ENCODE peak calls at places on chromosome 1, in five cellular contexts. One of them, this sample, is unnamed. For H3K36me3, the result is how much of the 10 kb centered on the place peaks cover.

GRCh38 chr1:217332426-217333065 is 298.3 kb downstream of the GPATCH2 start:
- ATAC-seq in pancreas: no peak
- ATAC-seq in thoracic aorta: peak
- ATAC-seq in CD4-positive, CD25-positive, alpha-beta regulatory T cell: no peak
- ATAC-seq in body of pancreas: no peak
- ATAC-seq in this sample: peak

GRCh38 chr1:198716051-198716450 is 77.2 kb downstream of the PTPRC start:
- ATAC-seq in pancreas: no peak
- ATAC-seq in thoracic aorta: no peak
- ATAC-seq in CD4-positive, CD25-positive, alpha-beta regulatory T cell: no peak
- ATAC-seq in body of pancreas: no peak
- ATAC-seq in this sample: no peak

GRCh38 chr1:10555635-10556429 is 81.1 kb downstream of the PEX14 start:
- ATAC-seq in pancreas: no peak
- ATAC-seq in thoracic aorta: no peak
- ATAC-seq in CD4-positive, CD25-positive, alpha-beta regulatory T cell: no peak
- ATAC-seq in body of pancreas: peak
- ATAC-seq in this sample: no peak

GRCh38 chr1:149979972-149980548 is 30.5 kb downstream of the OTUD7B start:
- ATAC-seq in pancreas: no peak
- ATAC-seq in thoracic aorta: no peak
- ATAC-seq in CD4-positive, CD25-positive, alpha-beta regulatory T cell: no peak
- ATAC-seq in body of pancreas: no peak
- ATAC-seq in this sample: no peak

GRCh38 chr1:170770254-170770653 is 106.3 kb downstream of the PRRX1 start:
- ATAC-seq in pancreas: no peak
- ATAC-seq in thoracic aorta: no peak
- ATAC-seq in CD4-positive, CD25-positive, alpha-beta regulatory T cell: no peak
- ATAC-seq in body of pancreas: no peak
- ATAC-seq in this sample: no peak

GRCh38 chr1:156138366-156138969 is 14.9 kb upstream of the SEMA4A start:
- ATAC-seq in pancreas: no peak
- ATAC-seq in thoracic aorta: no peak
- ATAC-seq in CD4-positive, CD25-positive, alpha-beta regulatory T cell: no peak
- ATAC-seq in body of pancreas: no peak
- ATAC-seq in this sample: no peak

GRCh38 chr1:15736035-15736665 is at the start of gene SLC25A34:
- ATAC-seq in pancreas: peak
- ATAC-seq in thoracic aorta: no peak
- ATAC-seq in CD4-positive, CD25-positive, alpha-beta regulatory T cell: no peak
- ATAC-seq in body of pancreas: peak
- ATAC-seq in this sample: peak

GRCh38 chr1:110355321-110355720 is 16.1 kb downstream of the RBM15 start:
- ATAC-seq in pancreas: no peak
- ATAC-seq in thoracic aorta: no peak
- ATAC-seq in CD4-positive, CD25-positive, alpha-beta regulatory T cell: no peak
- ATAC-seq in body of pancreas: no peak
- ATAC-seq in this sample: no peak

GRCh38 chr1:24940231-24940630 is 10.2 kb upstream of the RUNX3 start:
- ATAC-seq in pancreas: no peak
- ATAC-seq in thoracic aorta: no peak
- ATAC-seq in CD4-positive, CD25-positive, alpha-beta regulatory T cell: no peak
- ATAC-seq in body of pancreas: no peak
- ATAC-seq in this sample: no peak

GRCh38 chr1:110774398-110774797 is 98.5 kb upstream of the CD53 start:
- ATAC-seq in pancreas: no peak
- ATAC-seq in thoracic aorta: no peak
- ATAC-seq in CD4-positive, CD25-positive, alpha-beta regulatory T cell: no peak
- ATAC-seq in body of pancreas: no peak
- ATAC-seq in this sample: no peak

GRCh38 chr1:247241687-247242086 is 14.2 kb upstream of the VN1R5 start:
- ATAC-seq in pancreas: no peak
- ATAC-seq in thoracic aorta: no peak
- ATAC-seq in CD4-positive, CD25-positive, alpha-beta regulatory T cell: no peak
- ATAC-seq in body of pancreas: no peak
- ATAC-seq in this sample: no peak

GRCh38 chr1:236724049-236724448 is 37.8 kb downstream of the ACTN2 start:
- ATAC-seq in pancreas: no peak
- ATAC-seq in thoracic aorta: no peak
- ATAC-seq in CD4-positive, CD25-positive, alpha-beta regulatory T cell: no peak
- ATAC-seq in body of pancreas: no peak
- ATAC-seq in this sample: no peak

GRCh38 chr1:67793562-67793961 is 39.7 kb downstream of the GNG12 start:
- ATAC-seq in pancreas: no peak
- ATAC-seq in thoracic aorta: no peak
- ATAC-seq in CD4-positive, CD25-positive, alpha-beta regulatory T cell: no peak
- ATAC-seq in body of pancreas: no peak
- ATAC-seq in this sample: no peak

GRCh38 chr1:75727571-75727970 is 3.1 kb downstream of the ACADM start:
- ATAC-seq in pancreas: no peak
- ATAC-seq in thoracic aorta: no peak
- ATAC-seq in CD4-positive, CD25-positive, alpha-beta regulatory T cell: no peak
- ATAC-seq in body of pancreas: no peak
- ATAC-seq in this sample: no peak
- H3K4me3 ChIP-seq in pancreas: no peak
- H3K4me3 ChIP-seq in thoracic aorta: no peak
- H3K4me3 ChIP-seq in CD4-positive, CD25-positive, alpha-beta regulatory T cell: no peak
- H3K4me3 ChIP-seq in body of pancreas: no peak
- H3K4me3 ChIP-seq in this sample: no peak

GRCh38 chr1:8720347-8720746 is 97.1 kb downstream of the RERE start:
- ATAC-seq in pancreas: no peak
- ATAC-seq in thoracic aorta: no peak
- ATAC-seq in CD4-positive, CD25-positive, alpha-beta regulatory T cell: no peak
- ATAC-seq in body of pancreas: no peak
- ATAC-seq in this sample: no peak

GRCh38 chr1:8718878-8719361 is 98.5 kb downstream of the RERE start:
- ATAC-seq in pancreas: no peak
- ATAC-seq in thoracic aorta: no peak
- ATAC-seq in CD4-positive, CD25-positive, alpha-beta regulatory T cell: no peak
- ATAC-seq in body of pancreas: no peak
- ATAC-seq in this sample: no peak

GRCh38 chr1:8727809-8728213 is 89.6 kb downstream of the RERE start:
- ATAC-seq in pancreas: no peak
- ATAC-seq in thoracic aorta: no peak
- ATAC-seq in CD4-positive, CD25-positive, alpha-beta regulatory T cell: no peak
- ATAC-seq in body of pancreas: no peak
- ATAC-seq in this sample: no peak

GRCh38 chr1:8721681-8722324 is 95.6 kb downstream of the RERE start:
- ATAC-seq in pancreas: no peak
- ATAC-seq in thoracic aorta: no peak
- ATAC-seq in CD4-positive, CD25-positive, alpha-beta regulatory T cell: no peak
- ATAC-seq in body of pancreas: no peak
- ATAC-seq in this sample: no peak

DNA sequence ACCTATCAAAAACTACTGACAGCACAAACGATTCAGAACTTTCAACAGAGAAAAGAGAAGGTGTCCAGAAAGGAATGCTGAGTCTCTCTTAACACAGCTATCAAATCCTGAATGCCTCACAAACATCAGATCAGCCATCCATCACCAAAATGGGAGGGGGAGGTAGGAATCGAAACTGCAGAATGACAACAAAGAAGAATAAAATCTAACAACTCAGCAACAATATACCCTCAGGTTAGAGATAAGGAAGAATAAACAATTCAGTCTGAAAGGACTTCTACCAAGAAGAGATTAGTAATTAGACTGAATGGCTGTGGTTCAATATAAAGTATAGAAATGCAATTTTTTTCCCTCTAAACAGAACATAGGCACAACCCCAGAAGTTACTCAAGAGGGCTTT is 94.4 kb downstream of the RERE start:
- ATAC-seq in pancreas: peak
- ATAC-seq in thoracic aorta: no peak
- ATAC-seq in CD4-positive, CD25-positive, alpha-beta regulatory T cell: no peak
- ATAC-seq in body of pancreas: no peak
- ATAC-seq in this sample: no peak
- H3K27ac ChIP-seq in pancreas: no peak
- H3K27ac ChIP-seq in thoracic aorta: no peak
- H3K27ac ChIP-seq in CD4-positive, CD25-positive, alpha-beta regulatory T cell: no peak
- H3K27ac ChIP-seq in body of pancreas: no peak
- H3K27ac ChIP-seq in this sample: no peak

GRCh38 chr1:225873281-225873850 is 8.8 kb downstream of the TMEM63A start:
- ATAC-seq in pancreas: no peak
- ATAC-seq in thoracic aorta: no peak
- ATAC-seq in CD4-positive, CD25-positive, alpha-beta regulatory T cell: no peak
- ATAC-seq in body of pancreas: no peak
- ATAC-seq in this sample: no peak

GRCh38 chr1:225870883-225871282 is 11.3 kb downstream of the TMEM63A start:
- ATAC-seq in pancreas: no peak
- ATAC-seq in thoracic aorta: no peak
- ATAC-seq in CD4-positive, CD25-positive, alpha-beta regulatory T cell: no peak
- ATAC-seq in body of pancreas: no peak
- ATAC-seq in this sample: no peak

GRCh38 chr1:225874431-225874830 is 7.7 kb downstream of the TMEM63A start:
- ATAC-seq in pancreas: no peak
- ATAC-seq in thoracic aorta: no peak
- ATAC-seq in CD4-positive, CD25-positive, alpha-beta regulatory T cell: no peak
- ATAC-seq in body of pancreas: no peak
- ATAC-seq in this sample: no peak

GRCh38 chr1:225871374-225872074 is 10.7 kb downstream of the TMEM63A start:
- ATAC-seq in pancreas: peak
- ATAC-seq in thoracic aorta: no peak
- ATAC-seq in CD4-positive, CD25-positive, alpha-beta regulatory T cell: peak
- ATAC-seq in body of pancreas: no peak
- ATAC-seq in this sample: no peak

GRCh38 chr1:225872075-225872430 is 10.1 kb downstream of the TMEM63A start:
- ATAC-seq in pancreas: no peak
- ATAC-seq in thoracic aorta: no peak
- ATAC-seq in CD4-positive, CD25-positive, alpha-beta regulatory T cell: no peak
- ATAC-seq in body of pancreas: no peak
- ATAC-seq in this sample: no peak
- H3K36me3 ChIP-seq in pancreas: half or more
- H3K36me3 ChIP-seq in thoracic aorta: half or more
- H3K36me3 ChIP-seq in CD4-positive, CD25-positive, alpha-beta regulatory T cell: half or more
- H3K36me3 ChIP-seq in body of pancreas: under half
- H3K36me3 ChIP-seq in this sample: half or more

GRCh38 chr1:45792744-45793143 is 10.7 kb upstream of the MAST2 start:
- ATAC-seq in pancreas: no peak
- ATAC-seq in thoracic aorta: no peak
- ATAC-seq in CD4-positive, CD25-positive, alpha-beta regulatory T cell: no peak
- ATAC-seq in body of pancreas: no peak
- ATAC-seq in this sample: no peak

GRCh38 chr1:45789601-45790000 is 13.8 kb upstream of the MAST2 start:
- ATAC-seq in pancreas: no peak
- ATAC-seq in thoracic aorta: no peak
- ATAC-seq in CD4-positive, CD25-positive, alpha-beta regulatory T cell: no peak
- ATAC-seq in body of pancreas: no peak
- ATAC-seq in this sample: no peak

GRCh38 chr1:45796946-45797345 is 6.5 kb upstream of the MAST2 start:
- ATAC-seq in pancreas: no peak
- ATAC-seq in thoracic aorta: no peak
- ATAC-seq in CD4-positive, CD25-positive, alpha-beta regulatory T cell: no peak
- ATAC-seq in body of pancreas: no peak
- ATAC-seq in this sample: no peak

GRCh38 chr1:45796381-45796780 is 7.0 kb upstream of the MAST2 start:
- ATAC-seq in pancreas: no peak
- ATAC-seq in thoracic aorta: no peak
- ATAC-seq in CD4-positive, CD25-positive, alpha-beta regulatory T cell: no peak
- ATAC-seq in body of pancreas: no peak
- ATAC-seq in this sample: no peak

DNA sequence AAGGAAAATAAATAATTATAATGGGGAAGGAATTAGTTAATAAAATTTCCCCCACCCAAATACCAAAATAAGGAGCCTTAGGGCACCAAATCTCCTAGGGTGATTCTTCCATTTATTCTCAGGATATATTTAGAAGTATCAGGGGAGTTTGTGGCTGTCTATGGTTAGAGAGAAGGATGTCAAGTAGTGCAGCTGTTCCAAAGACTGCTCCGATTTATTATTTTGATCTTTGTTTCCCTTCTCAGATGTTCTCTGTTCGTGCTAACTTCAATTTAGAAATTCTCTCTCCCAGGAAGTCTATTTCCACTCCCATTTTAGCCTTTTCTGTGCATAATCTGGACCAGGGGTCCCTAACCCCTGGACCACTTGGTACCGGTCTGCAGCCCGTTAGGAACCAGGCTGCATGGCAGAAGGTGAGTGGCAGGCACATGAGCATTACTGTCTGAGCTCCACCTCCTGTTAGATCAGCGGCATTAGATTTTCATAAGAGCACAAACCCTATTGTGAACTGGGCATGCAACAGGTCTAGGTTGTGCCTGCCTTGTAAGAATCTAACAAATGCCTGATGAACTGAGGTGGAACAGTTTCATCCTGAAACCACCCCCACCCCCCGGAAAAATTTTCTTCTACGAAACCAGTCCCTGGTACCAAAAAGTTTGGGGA is 9.3 kb upstream of the MAST2 start:
- ATAC-seq in pancreas: no peak
- ATAC-seq in thoracic aorta: no peak
- ATAC-seq in CD4-positive, CD25-positive, alpha-beta regulatory T cell: no peak
- ATAC-seq in body of pancreas: no peak
- ATAC-seq in this sample: no peak
- H3K4me3 ChIP-seq in pancreas: no peak
- H3K4me3 ChIP-seq in thoracic aorta: no peak
- H3K4me3 ChIP-seq in CD4-positive, CD25-positive, alpha-beta regulatory T cell: no peak
- H3K4me3 ChIP-seq in body of pancreas: no peak
- H3K4me3 ChIP-seq in this sample: no peak

DNA sequence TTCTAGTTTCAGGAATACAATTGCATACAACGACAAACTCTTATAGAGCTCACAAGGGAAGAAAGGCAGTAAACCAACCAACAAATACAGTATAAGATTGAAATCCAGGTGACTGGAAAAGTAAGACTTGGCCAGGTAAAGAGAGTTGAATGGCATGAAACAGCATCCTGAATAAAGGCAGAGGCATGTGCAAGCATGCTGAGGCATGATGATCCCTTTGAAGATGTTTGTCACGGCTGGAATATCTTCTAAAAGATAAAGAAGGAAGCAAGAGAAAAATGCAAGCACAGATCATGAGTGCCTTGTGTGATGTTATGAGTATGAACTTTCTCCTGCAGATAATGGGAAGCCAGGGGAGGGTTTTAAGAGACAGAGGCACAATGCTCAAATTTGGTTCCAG is 83.3 kb upstream of the SPATA6 start:
- ATAC-seq in pancreas: no peak
- ATAC-seq in thoracic aorta: no peak
- ATAC-seq in CD4-positive, CD25-positive, alpha-beta regulatory T cell: no peak
- ATAC-seq in body of pancreas: no peak
- ATAC-seq in this sample: no peak
- H3K27ac ChIP-seq in pancreas: no peak
- H3K27ac ChIP-seq in thoracic aorta: no peak
- H3K27ac ChIP-seq in CD4-positive, CD25-positive, alpha-beta regulatory T cell: no peak
- H3K27ac ChIP-seq in body of pancreas: no peak
- H3K27ac ChIP-seq in this sample: no peak

GRCh38 chr1:201851949-201852348 is 23.0 kb downstream of the IPO9 start:
- ATAC-seq in pancreas: no peak
- ATAC-seq in thoracic aorta: no peak
- ATAC-seq in CD4-positive, CD25-positive, alpha-beta regulatory T cell: no peak
- ATAC-seq in body of pancreas: no peak
- ATAC-seq in this sample: no peak
- H3K36me3 ChIP-seq in pancreas: half or more
- H3K36me3 ChIP-seq in thoracic aorta: under half
- H3K36me3 ChIP-seq in CD4-positive, CD25-positive, alpha-beta regulatory T cell: half or more
- H3K36me3 ChIP-seq in body of pancreas: under half
- H3K36me3 ChIP-seq in this sample: under half

This sample was measured in gastroesophageal sphincter.